ENCODE peak calls at places on chromosomes 7 and 10, in eight cellular contexts. Y is AG09309, I is GM12878, N is mucosa of descending colon, E is upper lobe of right lung, A is BJ, T is uterus, O is thoracic aorta. C is an unnamed sample.

GRCh38 chr7:44636041-44636580 is 29.7 kb downstream of the OGDH start:
- DNase-seq in T (no peak), O (no peak), A (no peak), I (no peak), Y (no peak), N (no peak), E (no peak), C (no peak)

GRCh38 chr10:52213511-52213831 is 100.6 kb upstream of the DKK1 start:
- DNase-seq in T (no peak), O (no peak), Y (no peak), A (no peak), E (no peak), I (no peak), N (peak; percentile 13), C (peak; percentile 55)

GRCh38 chr7:2172311-2173183 is 60.2 kb downstream of the MAD1L1 start:
- DNase-seq in T (no peak), E (peak; percentile 77), I (no peak), N (peak; percentile 74), Y (peak; percentile 25), A (peak; percentile 33), O (no peak), C (peak; percentile 87)

GRCh38 chr7:90092467-90092866 is 61.8 kb upstream of the STEAP1 start:
- DNase-seq in O (no peak), N (no peak), Y (no peak), E (no peak), A (no peak), I (no peak), T (no peak), C (no peak)

GRCh38 chr7:157664034-157664433 is 327.2 kb downstream of the DNAJB6 start:
- DNase-seq in Y (no peak), N (no peak), A (no peak), I (no peak), T (no peak), O (no peak), E (no peak), C (no peak)

GRCh38 chr7:157690833-157691382 is 354.1 kb downstream of the DNAJB6 start:
- DNase-seq in E (peak; percentile 40), N (peak; percentile 45), T (peak; percentile 19), A (peak; percentile 19), Y (peak; percentile 1), I (no peak), O (no peak), C (peak; percentile 16)

GRCh38 chr10:21526184-21526951 is 886 bp upstream of the SKIDA1 start:
- DNase-seq in E (peak; percentile 93), O (peak; percentile 38), A (no peak), Y (no peak), T (peak; percentile 84), I (no peak), N (peak; percentile 70), C (peak; percentile 54)

GRCh38 chr7:133674079-133674478 is 421.2 kb downstream of the EXOC4 start:
- DNase-seq in N (no peak), I (no peak), O (no peak), Y (no peak), E (no peak), T (no peak), A (no peak), C (no peak)

GRCh38 chr10:124998624-124999291 is 56.8 kb downstream of the ZRANB1 start:
- DNase-seq in T (peak; percentile 19), I (no peak), O (no peak), E (peak; percentile 53), N (peak; percentile 2), Y (no peak), A (no peak), C (no peak)

GRCh38 chr7:111728635-111728995 is 166.3 kb upstream of the IMMP2L start:
- DNase-seq in A (no peak), O (no peak), T (no peak), I (no peak), N (no peak), Y (no peak), E (no peak), C (no peak)

GRCh38 chr10:109994711-109995110 is 13.1 kb upstream of the ADD3 start:
- DNase-seq in N (no peak), A (no peak), T (no peak), I (no peak), E (no peak), O (no peak), Y (no peak), C (no peak)

GRCh38 chr10:95741807-95742528 is 14.0 kb upstream of the ENTPD1 start:
- DNase-seq in O (no peak), I (peak; percentile 60), A (no peak), Y (no peak), N (no peak), E (no peak), T (peak; percentile 54), C (no peak)

GRCh38 chr10:88271736-88272135 is 311.4 kb downstream of the RNLS start:
- DNase-seq in E (no peak), T (no peak), N (no peak), I (no peak), Y (no peak), A (no peak), O (no peak), C (peak; percentile 55)
- H3K4me3 ChIP-seq in E (no peak overlapping the region), T (no peak overlapping the region), N (no peak overlapping the region), I (peak overlapping the region; percentile 64), Y (no peak overlapping the region), A (no peak overlapping the region), O (no peak overlapping the region), C (no peak overlapping the region)

GRCh38 chr7:135508853-135509588 is 881 bp downstream of the CNOT4 start:
- DNase-seq in N (peak; percentile 31), E (no peak), O (no peak), A (no peak), Y (no peak), I (peak; percentile 13), T (no peak), C (peak; percentile 41)

GRCh38 chr7:135509589-135509838 is 388 bp downstream of the CNOT4 start:
- DNase-seq in I (no peak), N (no peak), Y (no peak), O (no peak), A (no peak), E (no peak), T (peak; percentile 14), C (peak; percentile 65)

GRCh38 chr7:135509839-135510602 is at the start of gene CNOT4:
- DNase-seq in T (peak; percentile 95), O (peak; percentile 88), N (peak; percentile 96), A (peak; percentile 81), E (peak; percentile 98), Y (peak; percentile 75), I (peak; percentile 82), C (peak; percentile 97)

GRCh38 chr7:135512135-135512887 is 2.4 kb upstream of the CNOT4 start:
- DNase-seq in N (peak; percentile 43), T (no peak), I (peak; percentile 37), Y (no peak), O (no peak), E (no peak), A (no peak), C (peak; percentile 82)

GRCh38 chr7:135510603-135511183 is 791 bp upstream of the CNOT4 start:
- DNase-seq in T (no peak), E (no peak), A (no peak), I (peak; percentile 4), Y (no peak), O (no peak), N (peak; percentile 19), C (peak; percentile 35)
- TF ChIP-seq CTCF in T (no peak), E (no peak), A (peak; percentile 34), I (peak; percentile 34), Y (peak; percentile 28), O (no peak), N (no peak), C (peak; percentile 28)

GRCh38 chr7:76257973-76258372 is 44.5 kb upstream of the HSPB1 start:
- DNase-seq in Y (no peak), A (no peak), O (no peak), T (no peak), N (no peak), E (no peak), I (no peak), C (no peak)

GRCh38 chr7:76261329-76261728 is 41.1 kb upstream of the HSPB1 start:
- DNase-seq in E (no peak), T (no peak), Y (no peak), A (no peak), I (no peak), N (no peak), O (no peak), C (no peak)

GRCh38 chr7:76260171-76260703 is 42.2 kb upstream of the HSPB1 start:
- DNase-seq in T (no peak), Y (no peak), A (no peak), E (no peak), I (no peak), O (no peak), N (no peak), C (peak; percentile 34)

GRCh38 chr7:76261935-76262334 is 40.5 kb upstream of the HSPB1 start:
- DNase-seq in N (no peak), A (no peak), Y (no peak), T (no peak), O (no peak), E (no peak), I (no peak), C (no peak)

GRCh38 chr7:76259124-76260086 is 43.1 kb upstream of the HSPB1 start:
- DNase-seq in E (no peak), I (no peak), O (no peak), A (no peak), Y (no peak), N (no peak), T (no peak), C (no peak)
- H3K4me3 ChIP-seq in E (peak overlapping the region; percentile 14), I (no peak overlapping the region), O (peak overlapping the region; percentile 54), A (no peak overlapping the region), Y (no peak overlapping the region), N (no peak overlapping the region), T (peak overlapping the region; percentile 12), C (no peak overlapping the region)

DNA sequence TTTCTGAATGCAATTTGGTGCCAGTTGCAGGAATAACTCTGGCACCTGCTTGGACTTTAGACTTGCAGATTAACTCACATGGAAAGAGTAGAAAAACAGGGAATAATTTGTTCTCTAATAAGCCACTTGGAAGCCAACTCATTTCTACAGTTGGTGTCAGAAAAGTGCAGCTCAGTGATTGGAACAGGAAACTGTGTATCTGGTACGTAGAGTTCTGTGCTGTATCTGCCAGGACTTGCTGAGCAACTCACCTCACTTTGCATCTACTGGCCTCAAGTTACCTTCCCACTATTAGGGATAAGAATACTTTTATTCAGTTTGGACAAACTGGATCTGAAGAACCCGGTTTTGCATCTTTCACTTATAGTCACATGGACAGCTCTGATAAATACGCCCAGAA is 377.5 kb upstream of the PODXL start:
- DNase-seq in N (no peak), T (no peak), Y (no peak), E (no peak), A (no peak), I (no peak), O (no peak), C (peak; percentile 20)
- TF ChIP-seq CTCF in N (no peak), T (no peak), Y (no peak), E (no peak), A (no peak), I (no peak), O (no peak), C (no peak)